ENCODE peak calls at places on chromosomes 11 and 22, in four cellular contexts. One of them, this sample, is unnamed. For H3K9me3, the result is how much of the 10 kb centered on the place peaks cover.

GRCh38 chr11:33620423-33621120 is 80.1 kb downstream of the C11orf91 start:
- DNase-seq in trophoblast cell: no peak
- DNase-seq in adrenal gland: no peak
- DNase-seq in pancreas: no peak
- DNase-seq in this sample: no peak

GRCh38 chr11:14249121-14249963 is 109.6 kb downstream of the RRAS2 start:
- DNase-seq in trophoblast cell: peak
- DNase-seq in adrenal gland: peak
- DNase-seq in pancreas: no peak
- DNase-seq in this sample: peak

GRCh38 chr22:42868751-42869251 is 11.7 kb upstream of the ARFGAP3 start:
- DNase-seq in trophoblast cell: no peak
- DNase-seq in adrenal gland: peak
- DNase-seq in pancreas: peak
- DNase-seq in this sample: peak

GRCh38 chr11:119166368-119167076 is 2.0 kb upstream of the NLRX1 start:
- DNase-seq in trophoblast cell: peak
- DNase-seq in adrenal gland: no peak
- DNase-seq in pancreas: peak
- DNase-seq in this sample: no peak

GRCh38 chr11:95229199-95230053 is 1.6 kb downstream of the SESN3 start:
- DNase-seq in trophoblast cell: no peak
- DNase-seq in adrenal gland: no peak
- DNase-seq in pancreas: no peak
- DNase-seq in this sample: no peak

GRCh38 chr11:60922906-60923305 is 1.4 kb upstream of the TMEM132A start:
- DNase-seq in trophoblast cell: no peak
- DNase-seq in adrenal gland: no peak
- DNase-seq in pancreas: no peak
- DNase-seq in this sample: no peak

GRCh38 chr11:63609536-63609935 is 4.7 kb downstream of the PLAAT3 start:
- DNase-seq in trophoblast cell: no peak
- DNase-seq in adrenal gland: no peak
- DNase-seq in pancreas: no peak
- DNase-seq in this sample: no peak

GRCh38 chr11:46159694-46160093 is 38.4 kb upstream of the PHF21A start:
- DNase-seq in trophoblast cell: peak
- DNase-seq in adrenal gland: no peak
- DNase-seq in pancreas: no peak
- DNase-seq in this sample: no peak

GRCh38 chr11:12585861-12586260 is 88.4 kb upstream of the TEAD1 start:
- DNase-seq in trophoblast cell: no peak
- DNase-seq in adrenal gland: no peak
- DNase-seq in pancreas: no peak
- DNase-seq in this sample: no peak

GRCh38 chr22:33544707-33545106 is 375.6 kb downstream of the LARGE1 start:
- DNase-seq in trophoblast cell: no peak
- DNase-seq in adrenal gland: no peak
- DNase-seq in pancreas: no peak
- DNase-seq in this sample: no peak

GRCh38 chr22:50732681-50733080 is 5.3 kb upstream of the ACR start:
- DNase-seq in trophoblast cell: no peak
- DNase-seq in adrenal gland: peak
- DNase-seq in pancreas: peak
- DNase-seq in this sample: no peak

GRCh38 chr11:2711161-2711560 is 11.4 kb upstream of the KCNQ1OT1 start:
- DNase-seq in trophoblast cell: no peak
- DNase-seq in adrenal gland: no peak
- DNase-seq in pancreas: no peak
- DNase-seq in this sample: no peak

GRCh38 chr11:19931768-19932369 is 219.2 kb downstream of the NAV2 start:
- DNase-seq in trophoblast cell: no peak
- DNase-seq in adrenal gland: no peak
- DNase-seq in pancreas: no peak
- DNase-seq in this sample: no peak

GRCh38 chr22:50699754-50700386 is 27.2 kb downstream of the SHANK3 start:
- DNase-seq in trophoblast cell: no peak
- DNase-seq in adrenal gland: no peak
- DNase-seq in pancreas: no peak
- DNase-seq in this sample: no peak

GRCh38 chr11:59891781-59892181 is 13.2 kb downstream of the OOSP3 start:
- DNase-seq in trophoblast cell: no peak
- DNase-seq in adrenal gland: no peak
- DNase-seq in pancreas: no peak
- DNase-seq in this sample: no peak

GRCh38 chr11:27757953-27758352 is 57.7 kb upstream of the BDNF start:
- DNase-seq in trophoblast cell: no peak
- DNase-seq in adrenal gland: no peak
- DNase-seq in pancreas: no peak
- DNase-seq in this sample: no peak

GRCh38 chr11:46247664-46248063 is 29.8 kb upstream of the CREB3L1 start:
- DNase-seq in trophoblast cell: no peak
- DNase-seq in adrenal gland: peak
- DNase-seq in pancreas: no peak
- DNase-seq in this sample: peak

GRCh38 chr11:119808431-119809185 is 79.6 kb upstream of the NECTIN1 start:
- DNase-seq in trophoblast cell: no peak
- DNase-seq in adrenal gland: no peak
- DNase-seq in pancreas: no peak
- DNase-seq in this sample: no peak

GRCh38 chr11:29282088-29282487 is 734.7 kb downstream of the KCNA4 start:
- DNase-seq in trophoblast cell: no peak
- DNase-seq in adrenal gland: peak
- DNase-seq in pancreas: no peak
- DNase-seq in this sample: no peak

GRCh38 chr11:70482529-70482917 is 84.2 kb downstream of the CTTN start:
- DNase-seq in trophoblast cell: no peak
- DNase-seq in adrenal gland: peak
- DNase-seq in pancreas: no peak
- DNase-seq in this sample: no peak

GRCh38 chr11:130424613-130425140 is 3.7 kb downstream of the ADAMTS8 start:
- DNase-seq in trophoblast cell: no peak
- DNase-seq in adrenal gland: no peak
- DNase-seq in pancreas: no peak
- DNase-seq in this sample: no peak

GRCh38 chr11:68551223-68551622 is 90.7 kb downstream of the PPP6R3 start:
- DNase-seq in trophoblast cell: no peak
- DNase-seq in adrenal gland: no peak
- DNase-seq in pancreas: no peak
- DNase-seq in this sample: no peak

GRCh38 chr11:79661373-79661772 is 220.5 kb upstream of the TENM4 start:
- DNase-seq in trophoblast cell: no peak
- DNase-seq in adrenal gland: no peak
- DNase-seq in pancreas: no peak
- DNase-seq in this sample: no peak

GRCh38 chr22:49628351-49629023 is 199.2 kb downstream of the BRD1 start:
- DNase-seq in trophoblast cell: no peak
- DNase-seq in adrenal gland: no peak
- DNase-seq in pancreas: no peak
- DNase-seq in this sample: no peak

DNA sequence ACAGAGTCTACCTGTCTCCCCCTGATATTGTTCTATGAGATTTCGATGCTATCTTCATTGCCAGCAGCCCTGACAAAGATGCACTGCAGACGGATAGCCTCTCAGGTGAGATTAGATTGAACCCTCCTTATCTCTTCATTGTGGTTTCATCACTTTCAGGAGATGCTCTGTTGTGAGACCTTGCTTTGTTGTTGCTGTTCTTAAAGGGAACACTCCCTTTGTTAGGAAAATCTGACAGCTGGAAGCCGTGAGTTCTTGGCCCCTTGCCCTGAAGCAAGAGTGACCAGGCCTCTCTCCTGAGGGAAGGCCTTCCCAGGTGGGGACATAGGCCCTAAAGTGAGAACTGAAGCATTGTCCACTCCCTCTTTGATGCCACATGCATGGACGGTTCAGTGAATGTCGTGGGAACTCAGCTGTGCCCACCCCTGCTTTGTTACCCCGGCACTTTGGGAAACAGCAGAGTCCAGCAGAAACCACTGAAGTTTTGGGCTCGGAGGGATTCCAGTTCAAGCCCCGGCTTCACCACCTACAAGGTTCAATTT is 976.1 kb downstream of the TBC1D22A start:
- DNase-seq in trophoblast cell: no peak
- DNase-seq in adrenal gland: no peak
- DNase-seq in pancreas: no peak
- DNase-seq in this sample: no peak
- H3K9me3 ChIP-seq in trophoblast cell: under half
- H3K9me3 ChIP-seq in adrenal gland: under half
- H3K9me3 ChIP-seq in pancreas: under half
- H3K9me3 ChIP-seq in this sample: under half

GRCh38 chr22:36387664-36387913 is 178 bp downstream of the MYH9 start:
- DNase-seq in trophoblast cell: no peak
- DNase-seq in adrenal gland: no peak
- DNase-seq in pancreas: no peak
- DNase-seq in this sample: no peak
- H3K27ac ChIP-seq in trophoblast cell: peak
- H3K27ac ChIP-seq in adrenal gland: peak
- H3K27ac ChIP-seq in pancreas: peak
- H3K27ac ChIP-seq in this sample: peak

DNA sequence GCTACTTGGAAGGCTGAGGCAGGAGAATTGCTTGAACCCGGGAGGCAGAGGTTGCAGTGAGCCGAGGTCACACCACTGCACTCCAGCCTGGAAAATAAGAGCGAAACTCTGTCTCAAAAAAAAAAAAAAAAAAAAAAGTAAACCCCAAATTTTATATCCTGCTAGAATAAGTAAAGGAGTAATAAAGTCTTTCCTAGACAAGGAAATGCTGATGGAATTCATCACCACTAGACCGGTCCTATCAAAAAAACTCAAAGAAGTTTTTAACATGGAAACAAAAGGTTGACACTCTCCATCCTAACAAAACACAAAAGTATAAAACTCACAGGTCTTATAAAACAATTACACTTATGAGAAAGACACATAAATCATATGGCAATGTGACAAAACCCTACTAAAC is 213.9 kb downstream of the SBF2 start:
- DNase-seq in trophoblast cell: no peak
- DNase-seq in adrenal gland: no peak
- DNase-seq in pancreas: no peak
- DNase-seq in this sample: no peak
- H3K9me3 ChIP-seq in trophoblast cell: under half
- H3K9me3 ChIP-seq in adrenal gland: under half
- H3K9me3 ChIP-seq in pancreas: under half
- H3K9me3 ChIP-seq in this sample: under half

GRCh38 chr11:123122852-123123251 is 60.9 kb upstream of the HSPA8 start:
- DNase-seq in trophoblast cell: no peak
- DNase-seq in adrenal gland: no peak
- DNase-seq in pancreas: no peak
- DNase-seq in this sample: no peak
- H3K27ac ChIP-seq in trophoblast cell: no peak
- H3K27ac ChIP-seq in adrenal gland: peak
- H3K27ac ChIP-seq in pancreas: no peak
- H3K27ac ChIP-seq in this sample: no peak

GRCh38 chr11:126772267-126772666 is 228.3 kb downstream of the KIRREL3 start:
- DNase-seq in trophoblast cell: no peak
- DNase-seq in adrenal gland: no peak
- DNase-seq in pancreas: no peak
- DNase-seq in this sample: no peak

GRCh38 chr11:126781942-126782341 is 218.6 kb downstream of the KIRREL3 start:
- DNase-seq in trophoblast cell: no peak
- DNase-seq in adrenal gland: no peak
- DNase-seq in pancreas: no peak
- DNase-seq in this sample: no peak

DNA sequence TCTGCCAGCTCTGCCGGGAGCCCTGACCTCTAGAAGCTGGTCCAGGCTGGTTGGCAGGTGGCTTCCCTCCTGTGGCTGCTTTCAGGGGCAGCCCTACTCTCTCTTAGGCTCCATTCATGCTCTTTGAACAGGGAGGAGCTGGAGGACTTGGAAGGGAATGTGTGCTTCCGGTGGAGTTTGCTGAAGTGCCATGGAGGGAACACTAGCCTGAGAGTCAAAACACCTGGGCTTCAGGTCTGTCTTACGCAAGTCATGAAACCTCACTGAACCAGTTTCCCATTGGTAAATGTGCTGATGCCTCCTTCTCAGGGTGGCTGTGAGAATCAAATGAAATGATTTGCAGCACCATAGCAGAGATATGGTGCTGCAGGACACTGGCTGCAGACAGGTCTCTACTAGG is 224.4 kb downstream of the KIRREL3 start:
- DNase-seq in trophoblast cell: no peak
- DNase-seq in adrenal gland: no peak
- DNase-seq in pancreas: no peak
- DNase-seq in this sample: peak
- H3K9me3 ChIP-seq in trophoblast cell: under half
- H3K9me3 ChIP-seq in adrenal gland: under half
- H3K9me3 ChIP-seq in pancreas: under half
- H3K9me3 ChIP-seq in this sample: under half

This sample was measured in lung.